ENCODE peak calls at places on chromosome 17, in eight cellular contexts. C is iPS DF 6.9; D is mammary epithelial cell; K is CD4-positive, alpha-beta T cell; X is dorsolateral prefrontal cortex; Y is left ventricle myocardium inferior; A is substantia nigra; W is psoas muscle. V is an unnamed sample.

GRCh38 chr17:32319548-32319905 is 22.4 kb downstream of the C17orf75 start:
- DNase-seq in C (peak; percentile 71), D (peak; percentile 41), K (peak; percentile 66), X (peak; percentile 72), Y (peak; percentile 78), A (peak; percentile 54), W (peak; percentile 76), V (peak; percentile 84)

GRCh38 chr17:47948706-47949196 is 7.4 kb downstream of the PNPO start:
- DNase-seq in C (no peak), D (peak; percentile 73), K (no peak), X (peak; percentile 71), Y (no peak), A (no peak), W (no peak), V (peak; percentile 75)

GRCh38 chr17:82611140-82612058 is 36.8 kb downstream of the WDR45B start:
- DNase-seq in C (no peak), D (no peak), K (no peak), X (peak; percentile 37), Y (no peak), A (no peak), W (no peak), V (peak; percentile 72)

GRCh38 chr17:37802712-37803416 is 58.0 kb upstream of the HNF1B start:
- DNase-seq in C (no peak), D (no peak), K (no peak), X (no peak), Y (no peak), A (no peak), W (no peak), V (no peak)

GRCh38 chr17:5758651-5759050 is 174.3 kb upstream of the NLRP1 start:
- DNase-seq in C (peak; percentile 60), D (peak; percentile 69), K (no peak), X (no peak), Y (no peak), A (no peak), W (no peak), V (peak; percentile 32)

GRCh38 chr17:68775338-68775737 is 174.2 kb upstream of the FAM20A start:
- DNase-seq in C (no peak), D (no peak), K (no peak), X (no peak), Y (no peak), A (no peak), W (no peak), V (no peak)

GRCh38 chr17:600576-601301 is 113.9 kb downstream of the VPS53 start:
- DNase-seq in C (no peak), D (no peak), K (no peak), X (no peak), Y (no peak), A (no peak), W (no peak), V (no peak)

GRCh38 chr17:57913576-57914273 is 41.5 kb downstream of the CUEDC1 start:
- DNase-seq in C (no peak), D (no peak), K (no peak), X (no peak), Y (no peak), A (peak; percentile 23), W (no peak), V (no peak)

GRCh38 chr17:30378191-30378796 is 433 bp upstream of the CPD start:
- DNase-seq in C (no peak), D (no peak), K (peak; percentile 35), X (peak; percentile 26), Y (peak; percentile 30), A (peak; percentile 12), W (no peak), V (no peak)

GRCh38 chr17:48051706-48052486 is 3.7 kb downstream of the NFE2L1 start:
- DNase-seq in C (no peak), D (peak; percentile 73), K (no peak), X (no peak), Y (peak; percentile 74), A (no peak), W (peak; percentile 63), V (no peak)

GRCh38 chr17:66978514-66979061 is 14.1 kb downstream of the CACNG4 start:
- DNase-seq in C (no peak), D (no peak), K (no peak), X (peak; percentile 53), Y (peak; percentile 81), A (peak; percentile 21), W (peak; percentile 57), V (no peak)

GRCh38 chr17:61399131-61400057 is at the start of gene TBX2:
- DNase-seq in C (no peak), D (peak; percentile 63), K (no peak), X (no peak), Y (peak; percentile 88), A (peak; percentile 48), W (peak; percentile 64), V (peak; percentile 91)

GRCh38 chr17:8056232-8056975 is 17.5 kb downstream of the ALOX15B start:
- DNase-seq in C (no peak), D (peak; percentile 85), K (no peak), X (no peak), Y (no peak), A (peak; percentile 45), W (no peak), V (peak; percentile 34)

GRCh38 chr17:40086150-40087044 is 14.0 kb downstream of the NR1D1 start:
- DNase-seq in C (no peak), D (no peak), K (peak; percentile 51), X (no peak), Y (no peak), A (no peak), W (peak; percentile 75), V (peak; percentile 83)

GRCh38 chr17:48131216-48131824 is 23.8 kb downstream of the SNX11 start:
- DNase-seq in C (peak; percentile 76), D (peak; percentile 46), K (peak; percentile 28), X (peak; percentile 49), Y (no peak), A (peak; percentile 68), W (no peak), V (peak; percentile 83)

GRCh38 chr17:11239379-11239970 is 1.5 kb upstream of the SHISA6 start:
- DNase-seq in C (no peak), D (no peak), K (no peak), X (no peak), Y (no peak), A (no peak), W (no peak), V (no peak)

GRCh38 chr17:11240041-11240801 is 792 bp upstream of the SHISA6 start:
- DNase-seq in C (no peak), D (no peak), K (no peak), X (no peak), Y (no peak), A (peak; percentile 36), W (peak; percentile 34), V (peak; percentile 40)

GRCh38 chr17:11241611-11242226 is 706 bp downstream of the SHISA6 start:
- DNase-seq in C (no peak), D (no peak), K (no peak), X (no peak), Y (no peak), A (no peak), W (peak; percentile 20), V (peak; percentile 9)

GRCh38 chr17:11238710-11239109 is 2.3 kb upstream of the SHISA6 start:
- DNase-seq in C (no peak), D (no peak), K (no peak), X (no peak), Y (no peak), A (no peak), W (no peak), V (no peak)

GRCh38 chr17:11240841-11241610 is at the start of gene SHISA6:
- DNase-seq in C (no peak), D (no peak), K (no peak), X (no peak), Y (no peak), A (no peak), W (peak; percentile 19), V (peak; percentile 38)
- H3K27ac ChIP-seq in C (no peak within 1 kb of the TSS), D (no peak within 1 kb of the TSS), K (no peak within 1 kb of the TSS), X (no peak within 1 kb of the TSS), Y (peak within 1 kb of the TSS; percentile 70), A (no peak within 1 kb of the TSS), W (no peak within 1 kb of the TSS), V (no peak within 1 kb of the TSS)

GRCh38 chr17:74451557-74451956 is 14.9 kb upstream of the CD300A start:
- DNase-seq in C (no peak), D (no peak), K (no peak), X (no peak), Y (no peak), A (no peak), W (no peak), V (no peak)

GRCh38 chr17:74453665-74454196 is 12.7 kb upstream of the CD300A start:
- DNase-seq in C (no peak), D (no peak), K (peak; percentile 45), X (no peak), Y (no peak), A (no peak), W (no peak), V (no peak)

GRCh38 chr17:74452027-74452840 is 14.2 kb upstream of the CD300A start:
- DNase-seq in C (no peak), D (no peak), K (no peak), X (no peak), Y (no peak), A (no peak), W (no peak), V (no peak)

GRCh38 chr17:74454197-74455024 is 12.0 kb upstream of the CD300A start:
- DNase-seq in C (no peak), D (peak; percentile 69), K (no peak), X (peak; percentile 83), Y (peak; percentile 95), A (peak; percentile 86), W (peak; percentile 95), V (peak; percentile 97)

DNA sequence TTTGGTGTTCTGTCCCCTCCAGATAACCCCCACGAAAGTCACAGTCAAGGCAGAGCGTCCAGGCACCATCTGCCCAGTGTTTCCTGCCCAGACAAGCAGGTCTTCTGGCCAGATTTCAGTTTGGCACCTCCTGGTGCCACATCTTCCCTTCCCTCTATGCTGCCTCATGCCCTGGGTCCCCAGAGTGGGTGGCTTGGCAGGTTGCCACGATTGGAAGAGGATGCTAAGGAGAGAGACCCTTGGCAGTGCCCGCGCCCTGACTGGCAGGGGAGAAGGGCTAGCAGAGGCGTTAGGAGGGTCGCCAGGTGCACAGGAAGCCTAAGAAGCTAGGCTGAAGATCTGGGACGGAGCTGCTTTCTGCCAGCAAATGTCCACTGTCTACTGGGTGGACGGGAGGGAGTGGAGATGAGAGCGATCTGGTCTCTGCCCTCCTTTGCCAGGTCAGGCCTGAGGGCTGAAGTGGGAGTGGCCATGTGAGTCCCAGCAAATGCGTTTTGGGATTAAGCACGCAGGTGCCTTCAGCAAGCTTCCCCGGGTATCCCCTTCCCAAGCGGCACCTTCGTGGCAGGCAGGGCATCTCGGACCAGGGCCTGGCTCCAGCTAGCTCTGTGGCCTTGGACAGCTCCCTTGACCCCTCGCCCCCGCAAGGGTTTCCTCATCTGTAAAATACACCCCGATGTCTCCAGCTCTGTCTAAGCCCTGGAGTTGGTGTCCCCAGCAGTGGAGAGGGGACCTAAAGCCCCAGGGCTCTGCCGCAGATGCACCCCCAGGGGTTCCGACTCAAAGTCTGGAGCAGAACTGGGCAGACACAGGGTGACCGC is 13.4 kb upstream of the CD300A start:
- DNase-seq in C (no peak), D (no peak), K (no peak), X (peak; percentile 73), Y (no peak), A (no peak), W (no peak), V (peak; percentile 73)
- H3K27ac ChIP-seq in C (no peak overlapping the region), D (no peak overlapping the region), K (no peak overlapping the region), X (peak overlapping the region; percentile 97), Y (peak overlapping the region; percentile 98), A (peak overlapping the region; percentile 77), W (peak overlapping the region; percentile 86), V (peak overlapping the region; percentile 73)

GRCh38 chr17:73546770-73547345 is 97.4 kb downstream of the SDK2 start:
- DNase-seq in C (peak; percentile 48), D (peak; percentile 76), K (no peak), X (no peak), Y (no peak), A (no peak), W (no peak), V (peak; percentile 84)
- H3K27ac ChIP-seq in C (no peak overlapping the region), D (no peak overlapping the region), K (no peak overlapping the region), X (no peak overlapping the region), Y (no peak overlapping the region), A (no peak overlapping the region), W (no peak overlapping the region), V (no peak overlapping the region)

GRCh38 chr17:19382581-19383444 is 4.2 kb downstream of the MFAP4 start:
- DNase-seq in C (no peak), D (no peak), K (no peak), X (no peak), Y (no peak), A (no peak), W (no peak), V (no peak)
- H3K27ac ChIP-seq in C (no peak overlapping the region), D (no peak overlapping the region), K (no peak overlapping the region), X (peak overlapping the region; percentile 2), Y (peak overlapping the region; percentile 88), A (no peak overlapping the region), W (no peak overlapping the region), V (peak overlapping the region; percentile 28)